ENCODE peak calls at places on chromosomes 16 and 17, in six cellular contexts. I is T-cell; Z is CD4-positive, CD25-positive, alpha-beta regulatory T cell; H is hypothalamus; L is MCF 10A; C is mammary epithelial cell. F is an unnamed sample.

GRCh38 chr17:48787850-48788249 is 29.2 kb downstream of the TTLL6 start:
- DNase-seq in Z (no peak), I (no peak), H (no peak), C (no peak), L (no peak), F (no peak)

GRCh38 chr17:954431-955164 is 25.0 kb downstream of the NXN start:
- DNase-seq in L (no peak), Z (no peak), C (no peak), I (no peak), H (no peak), F (no peak)

GRCh38 chr17:77771145-77771544 is 187.4 kb upstream of the TNRC6C start:
- DNase-seq in L (no peak), Z (no peak), H (no peak), I (no peak), C (no peak), F (no peak)

GRCh38 chr17:61139219-61139618 is 260.4 kb upstream of the TBX2 start:
- DNase-seq in C (peak), Z (peak), I (peak), L (peak), H (no peak), F (peak)

GRCh38 chr16:69479806-69480205 is 55.4 kb downstream of the CYB5B start:
- DNase-seq in H (no peak), L (peak), I (no peak), Z (no peak), C (peak), F (no peak)

GRCh38 chr16:20997147-20997546 is 96.6 kb downstream of the LYRM1 start:
- DNase-seq in C (no peak), H (no peak), I (no peak), L (no peak), Z (no peak), F (no peak)

GRCh38 chr16:10968509-10968908 is 24.1 kb downstream of the CLEC16A start:
- DNase-seq in L (no peak), Z (no peak), I (no peak), H (no peak), C (no peak), F (no peak)

GRCh38 chr16:59192551-59193199 is 458.6 kb upstream of the GOT2 start:
- DNase-seq in C (no peak), H (peak), I (no peak), Z (peak), L (no peak), F (no peak)

GRCh38 chr17:2050871-2051387 is 4.0 kb upstream of the HIC1 start:
- DNase-seq in L (no peak), I (no peak), Z (no peak), C (no peak), H (no peak), F (no peak)

GRCh38 chr16:73171380-73171779 is 123.5 kb upstream of the ZFHX3 start:
- DNase-seq in Z (no peak), H (no peak), C (no peak), L (no peak), I (no peak), F (no peak)

GRCh38 chr16:52562770-52563169 is 15.8 kb upstream of the TOX3 start:
- DNase-seq in Z (no peak), H (no peak), I (no peak), C (no peak), L (no peak), F (no peak)

GRCh38 chr16:47028767-47029377 is 55.4 kb upstream of the DNAJA2 start:
- DNase-seq in I (no peak), L (no peak), Z (no peak), C (no peak), H (no peak), F (no peak)

GRCh38 chr16:56657555-56658430 is at the start of gene MT1F:
- DNase-seq in I (peak), Z (peak), H (peak), C (peak), L (peak), F (peak)

GRCh38 chr16:82728901-82729300 is 102.1 kb downstream of the CDH13 start:
- DNase-seq in C (no peak), H (no peak), I (no peak), L (no peak), Z (no peak), F (no peak)

GRCh38 chr16:88310796-88311605 is 71.8 kb upstream of the ZNF469 start:
- DNase-seq in H (no peak), C (no peak), I (no peak), L (no peak), Z (no peak), F (no peak)

GRCh38 chr17:7656958-7657715 is 6.4 kb downstream of the ATP1B2 start:
- DNase-seq in Z (no peak), L (no peak), H (peak), I (no peak), C (no peak), F (no peak)

GRCh38 chr17:62824290-62825135 is 16.4 kb upstream of the MARCHF10 start:
- DNase-seq in I (no peak), C (peak), H (no peak), Z (no peak), L (peak), F (no peak)

GRCh38 chr16:89847930-89848297 is 19.6 kb downstream of the SPIRE2 start:
- DNase-seq in L (no peak), H (no peak), I (no peak), C (no peak), Z (no peak), F (no peak)